ENCODE peak calls at places on chromosomes 16 and 17, in four cellular contexts. A is K562, T is HepG2, G is GM12878. R is an unnamed sample.
A peak's percentile ranks its signal among the peaks of the same experiment; 100 is the strongest.

GRCh38 chr16:2691491-2692248 is 9.3 kb downstream of the KCTD5 start:
- DNase-seq in A (no peak), T (no peak), G (no peak), R (peak; percentile 15)

GRCh38 chr16:12016166-12016947 is 39.8 kb downstream of the SNX29 start:
- DNase-seq in A (no peak), T (no peak), G (no peak), R (no peak)

GRCh38 chr16:2337431-2338296 is 2.9 kb downstream of the ABCA3 start:
- DNase-seq in A (no peak), T (no peak), G (no peak), R (no peak)

GRCh38 chr17:4469552-4469951 is 29.1 kb upstream of the SPNS2 start:
- DNase-seq in A (no peak), T (no peak), G (no peak), R (no peak)

GRCh38 chr17:76414334-76415295 is 30.2 kb downstream of the SPHK1 start:
- DNase-seq in A (peak; percentile 86), T (no peak), G (no peak), R (peak; percentile 94)

GRCh38 chr17:1049446-1050225 is 52.7 kb downstream of the TIMM22 start:
- DNase-seq in A (no peak), T (no peak), G (no peak), R (no peak)

GRCh38 chr16:48503779-48504178 is 106.2 kb downstream of the N4BP1 start:
- DNase-seq in A (no peak), T (no peak), G (no peak), R (peak; percentile 88)

GRCh38 chr17:50128441-50129302 is 1.3 kb downstream of the SAMD14 start:
- DNase-seq in A (no peak), T (no peak), G (no peak), R (no peak)

GRCh38 chr16:30096105-30096861 is at the start of gene YPEL3:
- DNase-seq in A (peak; percentile 98), T (peak; percentile 80), G (peak; percentile 35), R (peak; percentile 99)

GRCh38 chr17:29089601-29090044 is 46.7 kb downstream of the PIPOX start:
- DNase-seq in A (no peak), T (no peak), G (no peak), R (no peak)

GRCh38 chr16:1367486-1368174 is 15.9 kb downstream of the GNPTG start:
- DNase-seq in A (no peak), T (no peak), G (no peak), R (no peak)

GRCh38 chr16:19625039-19625438 is 69.5 kb downstream of the VPS35L start:
- DNase-seq in A (no peak), T (no peak), G (no peak), R (no peak)
- TF ChIP-seq CTCF in A (no peak), T (no peak), G (no peak), R (no peak)

GRCh38 chr16:49620158-49620867 is 235.6 kb downstream of the ZNF423 start:
- DNase-seq in A (peak; percentile 76), T (peak; percentile 51), G (no peak), R (peak; percentile 88)
- TF ChIP-seq GABPA in A (no peak), T (no peak), G (no peak), R (no peak)

GRCh38 chr16:50970221-50970620 is 180.8 kb downstream of the SALL1 start:
- DNase-seq in A (no peak), T (no peak), G (no peak), R (no peak)

GRCh38 chr16:50972899-50973298 is 178.2 kb downstream of the SALL1 start:
- DNase-seq in A (no peak), T (no peak), G (no peak), R (no peak)

GRCh38 chr16:50964491-50964890 is 186.6 kb downstream of the SALL1 start:
- DNase-seq in A (no peak), T (no peak), G (no peak), R (no peak)

GRCh38 chr16:50967827-50968612 is 183.1 kb downstream of the SALL1 start:
- DNase-seq in A (no peak), T (no peak), G (no peak), R (no peak)
- TF ChIP-seq MXI1 in A (no peak), T (no peak), G (no peak), R (no peak)

DNA sequence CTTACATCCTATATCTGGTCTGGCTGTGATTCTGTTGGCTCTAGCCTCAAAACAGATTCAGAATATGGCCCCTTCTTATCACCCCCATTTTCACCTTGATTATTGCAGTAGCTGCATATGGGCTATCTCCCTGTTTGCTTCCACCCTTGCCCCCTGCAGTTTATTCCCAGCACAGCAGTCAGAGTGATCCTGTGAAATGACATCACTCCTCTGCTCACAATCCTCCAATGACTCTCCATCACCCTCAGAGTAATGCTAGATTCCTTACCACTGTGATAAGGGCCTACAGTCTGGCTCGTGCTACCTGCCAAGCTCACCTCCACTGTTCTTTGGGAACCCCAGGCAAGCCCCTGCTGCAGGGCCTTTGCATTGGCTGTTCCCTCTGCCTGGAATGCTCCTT is 92.5 kb downstream of the ASIC2 start:
- DNase-seq in A (peak; percentile 30), T (no peak), G (no peak), R (peak; percentile 23)
- TF ChIP-seq CTCF in A (no peak), T (no peak), G (no peak), R (peak; percentile 26)

GRCh38 chr17:31394544-31394943 is 3.1 kb downstream of the RAB11FIP4 start:
- DNase-seq in A (peak; percentile 75), T (peak; percentile 56), G (no peak), R (no peak)
- TF ChIP-seq GABPA in A (no peak), T (no peak), G (no peak), R (no peak)

DNA sequence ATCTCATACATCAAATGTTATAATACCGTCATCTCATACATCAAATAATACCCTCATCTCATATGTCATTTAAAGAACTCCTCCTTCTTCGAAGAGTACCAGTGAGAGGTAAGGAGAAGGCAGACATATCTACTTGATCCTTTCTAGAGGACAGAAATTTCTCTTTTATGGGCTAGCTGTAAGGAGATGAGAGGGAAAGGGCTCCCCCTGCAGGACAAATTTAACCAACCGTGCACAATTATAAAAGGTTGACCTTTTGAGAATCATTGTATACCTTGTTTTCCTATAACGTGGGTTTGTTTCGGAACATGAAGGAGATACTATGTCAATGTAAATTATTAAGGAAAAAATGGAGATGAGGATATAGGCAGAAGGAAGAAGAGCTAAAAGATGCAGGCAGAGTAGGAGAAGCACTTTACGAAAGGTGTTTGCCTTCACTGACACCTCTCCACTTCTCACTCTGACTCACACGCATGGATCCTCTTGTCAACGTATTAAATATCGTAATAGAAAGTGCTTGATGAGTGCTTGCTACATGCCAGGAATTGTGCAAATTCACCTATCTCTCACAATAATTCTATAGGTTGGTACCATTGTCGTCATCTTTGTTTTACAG is 465.9 kb upstream of the ERCC4 start:
- DNase-seq in A (peak; percentile 41), T (peak; percentile 38), G (no peak), R (peak; percentile 33)
- TF ChIP-seq MXI1 in A (no peak), T (no peak), G (no peak), R (no peak)

GRCh38 chr17:59534583-59534982 is 30.8 kb upstream of the DHX40 start:
- DNase-seq in A (no peak), T (peak; percentile 23), G (no peak), R (peak; percentile 58)
- TF ChIP-seq CTCF in A (peak; percentile 29), T (no peak), G (peak; percentile 11), R (peak; percentile 39)

GRCh38 chr16:23134274-23134673 is 15.0 kb downstream of the USP31 start:
- DNase-seq in A (no peak), T (peak; percentile 75), G (no peak), R (peak; percentile 52)
- TF ChIP-seq GABPA in A (no peak), T (no peak), G (no peak), R (no peak)

GRCh38 chr16:67013823-67014640 is 14.9 kb upstream of the CBFB start:
- DNase-seq in A (peak; percentile 85), T (peak; percentile 46), G (no peak), R (peak; percentile 91)
- TF ChIP-seq MXI1 in A (no peak), T (peak; percentile 40), G (no peak), R (no peak)

R was measured in SK-N-SH.